ENCODE peak calls at places on chromosomes 11 and 22, in eight cellular contexts. Q is M059J, O is T follicular helper cell, C is SHP77, A is T1000, W is GM12891, P is cardiac muscle cell, J is adipocyte. E is an unnamed sample.

GRCh38 chr11:66323684-66324083 is 6.8 kb upstream of the CD248 start:
- DNase-seq in Q (no peak), O (no peak), C (no peak), A (no peak), W (no peak), P (no peak), J (no peak), E (no peak)

GRCh38 chr11:117072517-117073218 is 25.6 kb downstream of the SIK3 start:
- DNase-seq in Q (peak), O (no peak), C (no peak), A (no peak), W (no peak), P (peak), J (peak), E (peak)

GRCh38 chr11:1785749-1786261 is 22.1 kb upstream of the CTSD start:
- DNase-seq in Q (no peak), O (no peak), C (no peak), A (no peak), W (no peak), P (no peak), J (peak), E (no peak)

GRCh38 chr11:69662806-69663205 is 12.3 kb downstream of the LTO1 start:
- DNase-seq in Q (no peak), O (no peak), C (no peak), A (no peak), W (no peak), P (no peak), J (no peak), E (no peak)

GRCh38 chr11:70078095-70078795 is at the start of gene ANO1:
- DNase-seq in Q (no peak), O (no peak), C (no peak), A (no peak), W (no peak), P (peak), J (peak), E (peak)

GRCh38 chr11:80118071-80118470 is 677.2 kb upstream of the TENM4 start:
- DNase-seq in Q (no peak), O (no peak), C (no peak), A (no peak), W (no peak), P (no peak), J (no peak), E (no peak)

GRCh38 chr11:117232911-117233409 is 489 bp downstream of the RNF214 start:
- DNase-seq in Q (no peak), O (no peak), C (no peak), A (no peak), W (peak), P (no peak), J (peak), E (peak)

GRCh38 chr11:126718319-126718718 is 282.3 kb downstream of the KIRREL3 start:
- DNase-seq in Q (peak), O (no peak), C (no peak), A (no peak), W (no peak), P (no peak), J (no peak), E (no peak)

GRCh38 chr11:65014146-65014960 is at the start of gene ARL2:
- DNase-seq in Q (no peak), O (no peak), C (peak), A (peak), W (peak), P (no peak), J (no peak), E (peak)

GRCh38 chr22:24925586-24926427 is 20.7 kb downstream of the LHFPL7 start:
- DNase-seq in Q (no peak), O (no peak), C (no peak), A (no peak), W (no peak), P (peak), J (no peak), E (peak)

GRCh38 chr11:22337571-22338464 is at the start of gene SLC17A6:
- DNase-seq in Q (peak), O (no peak), C (no peak), A (peak), W (no peak), P (peak), J (peak), E (peak)

GRCh38 chr22:20952544-20953341 is 14.3 kb upstream of the AIFM3 start:
- DNase-seq in Q (no peak), O (no peak), C (peak), A (no peak), W (no peak), P (no peak), J (no peak), E (no peak)

GRCh38 chr11:68796779-68797178 is 44.9 kb downstream of the CPT1A start:
- DNase-seq in Q (no peak), O (no peak), C (no peak), A (no peak), W (no peak), P (no peak), J (no peak), E (no peak)

GRCh38 chr11:123518496-123519054 is 88.5 kb downstream of the GRAMD1B start:
- DNase-seq in Q (peak), O (no peak), C (no peak), A (no peak), W (no peak), P (no peak), J (no peak), E (no peak)

GRCh38 chr11:83070878-83071640 is 638 bp downstream of the RAB30 start:
- DNase-seq in Q (peak), O (no peak), C (no peak), A (no peak), W (no peak), P (peak), J (peak), E (peak)

E was measured in lung microvascular endothelial cell.